ENCODE peak calls at places on chromosomes 6 and 20, in four cellular contexts. L is H1, X is H9, K is left ventricle myocardium inferior. Y is an unnamed sample.

GRCh38 chr20:63941282-63942060 is 14.7 kb downstream of the UCKL1 start:
- DNase-seq in L (peak; percentile 96), X (peak; percentile 98), K (peak; percentile 61), Y (no peak)

GRCh38 chr6:139370707-139371345 is 3.6 kb downstream of the CITED2 start:
- DNase-seq in L (no peak), X (no peak), K (no peak), Y (no peak)

GRCh38 chr6:145964948-145965366 is 799 bp upstream of the SHPRH start:
- DNase-seq in L (no peak), X (no peak), K (no peak), Y (no peak)

GRCh38 chr6:136031982-136032381 is 180.5 kb downstream of the PDE7B start:
- DNase-seq in L (no peak), X (no peak), K (no peak), Y (no peak)

GRCh38 chr6:160477901-160478300 is 129.7 kb downstream of the SLC22A3 start:
- DNase-seq in L (no peak), X (no peak), K (no peak), Y (no peak)

GRCh38 chr6:39681566-39682250 is 43.5 kb downstream of the KIF6 start:
- DNase-seq in L (no peak), X (no peak), K (no peak), Y (no peak)

GRCh38 chr6:105835373-105835772 is 250.8 kb upstream of the PRDM1 start:
- DNase-seq in L (peak; percentile 56), X (peak; percentile 76), K (no peak), Y (no peak)

GRCh38 chr20:38617011-38617829 is 15.6 kb downstream of the ARHGAP40 start:
- DNase-seq in L (no peak), X (peak; percentile 65), K (no peak), Y (peak; percentile 75)

GRCh38 chr20:44646641-44647274 is 4.7 kb downstream of the ADA start:
- DNase-seq in L (no peak), X (no peak), K (no peak), Y (no peak)

GRCh38 chr6:152748843-152749242 is 1.8 kb upstream of the VIP start:
- DNase-seq in L (no peak), X (no peak), K (no peak), Y (no peak)
- TF ChIP-seq CTCF in L (peak; percentile 13), X (peak; percentile 54), K (peak; percentile 30), Y (no peak)

DNA sequence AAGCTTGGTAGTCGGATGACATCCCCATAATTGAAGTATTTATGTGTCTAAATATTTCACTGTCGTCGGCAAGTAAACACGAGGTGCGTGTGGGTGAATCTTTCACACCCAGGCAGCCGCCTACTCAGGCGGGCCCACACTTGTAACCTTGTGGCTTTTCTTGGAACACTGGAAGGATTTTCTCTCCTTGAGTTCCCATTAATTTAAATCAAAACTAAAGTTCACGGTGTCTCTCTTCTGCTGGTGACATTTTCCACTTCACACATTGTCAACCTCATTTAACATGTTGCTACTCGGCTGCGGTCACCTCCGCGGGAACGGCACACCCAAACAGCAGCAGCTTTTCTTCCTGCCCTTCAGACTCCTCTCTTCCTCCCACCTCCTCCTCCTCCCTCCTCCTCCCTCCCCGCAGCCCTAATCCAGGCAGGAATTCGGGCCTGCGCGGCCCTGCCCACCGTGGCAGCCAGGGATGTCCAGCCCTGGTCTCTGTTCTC is 336.6 kb downstream of the QKI start:
- DNase-seq in L (no peak), X (no peak), K (no peak), Y (no peak)
- H3K27me3 ChIP-seq in L (no peaks in the 10 kb centered on the region), X (no peaks in the 10 kb centered on the region), K (no peaks in the 10 kb centered on the region), Y (no peaks in the 10 kb centered on the region)

GRCh38 chr20:46010491-46011405 is 2.0 kb downstream of the MMP9 start:
- DNase-seq in L (no peak), X (no peak), K (no peak), Y (no peak)

GRCh38 chr20:46013826-46014516 is 5.3 kb downstream of the MMP9 start:
- DNase-seq in L (no peak), X (peak; percentile 88), K (no peak), Y (no peak)

GRCh38 chr20:46009847-46010246 is 1.1 kb downstream of the MMP9 start:
- DNase-seq in L (no peak), X (no peak), K (no peak), Y (no peak)

GRCh38 chr20:46012926-46013825 is 4.5 kb downstream of the MMP9 start:
- DNase-seq in L (no peak), X (no peak), K (no peak), Y (no peak)

DNA sequence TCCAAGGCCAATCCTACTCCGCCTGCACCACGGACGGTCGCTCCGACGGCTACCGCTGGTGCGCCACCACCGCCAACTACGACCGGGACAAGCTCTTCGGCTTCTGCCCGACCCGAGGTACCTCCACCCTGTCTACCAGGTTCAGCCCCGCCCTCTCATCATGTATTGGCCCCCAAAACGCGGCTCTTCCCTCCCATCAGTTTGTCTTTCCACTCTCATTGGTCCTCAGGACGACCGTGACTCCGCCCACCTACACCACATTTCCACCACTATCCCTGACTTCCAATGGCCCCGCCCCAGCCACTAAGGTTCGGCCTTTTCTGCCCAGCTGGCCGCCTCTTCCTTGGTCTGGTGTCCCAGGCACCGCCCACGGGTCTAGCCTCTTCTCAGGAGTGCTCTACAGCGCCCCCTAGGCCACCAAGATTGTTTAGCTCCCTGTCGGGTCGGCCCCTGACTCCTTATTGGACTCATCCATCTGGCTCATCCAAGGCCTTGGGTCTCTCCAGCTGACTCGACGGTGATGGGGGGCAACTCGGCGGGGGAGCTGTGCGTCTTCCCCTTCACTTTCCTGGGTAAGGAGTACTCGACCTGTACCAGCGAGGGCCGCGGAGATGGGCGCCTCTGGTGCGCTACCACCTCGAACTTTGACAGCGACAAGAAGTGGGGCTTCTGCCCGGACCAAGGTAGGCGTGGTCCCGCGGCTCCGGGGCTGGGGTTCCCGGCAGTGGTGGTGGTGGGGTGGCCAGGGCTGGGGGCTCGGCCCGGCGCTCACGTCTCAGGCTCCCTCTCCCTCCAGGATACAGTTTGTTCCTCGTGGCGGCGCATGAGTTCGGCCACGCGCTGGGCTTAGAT is 3.1 kb downstream of the MMP9 start:
- DNase-seq in L (peak; percentile 92), X (peak; percentile 98), K (peak; percentile 60), Y (no peak)
- TF ChIP-seq CTCF in L (peak; percentile 87), X (peak; percentile 82), K (no peak), Y (peak; percentile 38)

DNA sequence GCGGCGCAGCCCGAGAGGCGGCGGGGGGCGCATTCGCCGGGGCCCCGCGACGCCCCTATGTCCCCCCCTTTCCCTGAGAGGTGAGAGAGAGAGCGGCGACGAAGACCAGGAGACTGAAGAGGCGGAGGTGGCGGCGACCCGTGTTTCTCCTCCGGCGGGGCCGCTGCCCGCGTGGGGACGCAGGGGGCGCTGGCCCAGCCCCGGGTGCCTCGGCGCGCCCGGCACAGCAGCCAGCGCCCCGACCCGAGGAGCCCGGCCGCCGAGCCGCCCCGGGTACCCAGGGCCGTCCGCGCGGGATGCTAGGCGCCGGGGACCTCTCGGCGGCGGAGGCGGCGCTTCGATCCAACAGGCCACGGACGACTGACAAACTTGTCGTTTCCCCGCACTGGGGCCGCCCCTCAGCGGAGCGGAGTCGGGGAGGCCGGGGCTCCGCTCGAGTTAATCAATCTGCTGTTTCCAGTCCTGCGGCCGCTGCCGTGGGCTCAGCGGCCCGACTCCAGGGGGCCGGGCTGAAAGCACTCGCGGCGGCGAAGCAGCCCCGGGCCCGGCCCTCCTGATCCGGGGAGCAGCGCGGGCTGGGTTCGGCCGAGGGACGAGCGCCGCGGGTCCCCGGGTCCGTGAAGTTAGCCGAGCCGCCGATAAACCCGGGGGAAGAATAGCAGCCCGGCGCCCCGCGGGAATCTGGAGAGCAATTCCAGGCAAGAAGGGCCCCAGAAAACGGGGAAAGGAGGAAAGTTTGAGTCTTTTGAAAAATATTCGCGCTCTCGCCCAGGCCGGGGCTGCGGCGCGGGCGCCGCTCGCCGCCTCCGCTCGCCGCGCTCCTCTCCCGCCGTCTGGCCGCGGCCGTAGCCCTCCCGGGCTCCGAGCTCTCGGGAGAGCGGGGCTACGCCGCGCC is 595 bp downstream of the MDGA1 start:
- DNase-seq in L (no peak), X (no peak), K (peak; percentile 27), Y (no peak)
- H3K27me3 ChIP-seq in L (peaks cover 78% of the 10 kb centered on the region), X (peaks cover 75% of the 10 kb centered on the region), K (peaks cover 63% of the 10 kb centered on the region), Y (peaks cover 40% of the 10 kb centered on the region)

DNA sequence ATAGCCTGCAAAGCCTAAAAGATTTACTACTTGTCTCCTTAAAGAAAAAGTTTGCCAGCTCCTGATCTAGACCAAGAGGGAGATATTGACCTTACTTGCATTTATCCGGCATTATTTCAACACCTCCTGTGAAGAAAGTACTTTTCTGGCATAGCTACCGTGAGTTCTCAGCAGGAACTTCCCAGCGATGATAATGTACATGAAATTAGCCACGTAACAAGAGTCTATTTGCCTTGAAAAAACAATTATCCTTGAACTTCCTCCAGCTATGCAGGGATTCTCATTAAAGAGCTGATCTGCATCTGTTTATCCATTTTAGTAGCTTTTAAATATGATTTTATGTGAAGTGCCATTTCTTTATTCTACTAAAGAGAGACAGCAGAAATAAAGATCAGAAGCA is 41.7 kb downstream of the ALDH5A1 start:
- DNase-seq in L (no peak), X (no peak), K (no peak), Y (no peak)
- TF ChIP-seq CTCF in L (no peak), X (no peak), K (no peak), Y (no peak)

DNA sequence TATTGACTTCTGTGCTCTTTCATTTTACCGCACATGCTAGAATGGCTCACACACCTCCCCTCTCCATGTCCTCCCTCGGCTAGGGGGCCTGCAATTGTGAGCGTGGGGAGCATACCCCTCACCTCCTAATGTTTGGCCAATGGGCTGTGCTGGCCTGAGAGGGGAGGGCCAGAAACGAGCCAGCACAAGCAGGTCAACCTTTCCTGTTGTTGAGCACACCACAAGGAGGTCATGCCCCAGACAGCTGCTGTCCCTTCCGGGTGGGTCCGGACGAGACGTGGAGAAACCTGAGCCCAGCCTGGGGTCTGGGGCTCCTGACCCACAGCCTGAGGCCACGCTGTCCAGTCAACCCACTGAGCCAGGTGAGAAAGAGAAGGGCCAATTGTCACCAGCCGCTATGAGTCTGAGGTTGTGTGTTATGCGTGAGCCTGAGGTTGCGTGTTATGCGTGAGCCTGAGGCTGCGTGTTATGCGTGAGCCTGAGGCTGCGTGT is 77.4 kb downstream of the TTLL2 start:
- DNase-seq in L (no peak), X (no peak), K (no peak), Y (no peak)
- H3K27me3 ChIP-seq in L (no peaks in the 10 kb centered on the region), X (no peaks in the 10 kb centered on the region), K (peaks cover 31% of the 10 kb centered on the region), Y (peaks cover 2% of the 10 kb centered on the region)

DNA sequence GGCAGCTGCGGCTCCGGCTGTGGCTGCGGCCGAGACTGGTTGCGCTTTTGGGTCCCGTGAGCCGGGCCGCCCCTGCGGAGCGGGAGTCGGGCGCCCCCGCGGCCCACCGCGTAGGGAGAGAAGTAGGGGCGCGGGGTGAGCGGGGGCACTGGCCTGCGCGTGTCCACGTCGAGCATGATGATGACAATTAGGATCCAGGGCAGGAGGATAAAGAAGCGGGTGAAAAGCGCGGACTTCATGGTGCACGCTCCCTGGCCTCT is 739 bp downstream of the B3GAT2 start:
- DNase-seq in L (no peak), X (no peak), K (no peak), Y (no peak)
- TF ChIP-seq CTCF in L (no peak), X (peak; percentile 19), K (no peak), Y (no peak)

GRCh38 chr20:2750343-2751251 is 49.8 kb downstream of the CPXM1 start:
- DNase-seq in L (no peak), X (peak; percentile 71), K (no peak), Y (no peak)

GRCh38 chr20:2747676-2748235 is 52.7 kb downstream of the CPXM1 start:
- DNase-seq in L (no peak), X (no peak), K (no peak), Y (no peak)

GRCh38 chr20:2749343-2749950 is 51.0 kb downstream of the CPXM1 start:
- DNase-seq in L (no peak), X (no peak), K (no peak), Y (no peak)

GRCh38 chr20:2749951-2750342 is 50.5 kb downstream of the CPXM1 start:
- DNase-seq in L (no peak), X (no peak), K (no peak), Y (no peak)

GRCh38 chr20:2748551-2749342 is 51.7 kb downstream of the CPXM1 start:
- DNase-seq in L (peak; percentile 33), X (peak; percentile 78), K (no peak), Y (no peak)
- H3K27me3 ChIP-seq in L (peaks cover 39% of the 10 kb centered on the region), X (peaks cover 48% of the 10 kb centered on the region), K (peaks cover 54% of the 10 kb centered on the region), Y (peaks cover 62% of the 10 kb centered on the region)

Y was measured in kidney epithelial cell.